ENCODE peak calls at places on chromosomes 6 and 20, in eight cellular contexts. M is neural crest cell, L is HFFc6, N is hepatocyte, I is AG04450, R is fibroblast of the aortic adventitia, E is AG09309, W is colonic mucosa. D is an unnamed sample.

GRCh38 chr20:49286689-49287551 is 9.1 kb upstream of the ZNFX1 start:
- DNase-seq in M (no peak), I (no peak), R (no peak), L (peak; percentile 40), W (peak; percentile 68), N (peak; percentile 80), E (no peak), D (no peak)

GRCh38 chr20:3846378-3846739 is 275 bp upstream of the MAVS start:
- DNase-seq in E (no peak), R (no peak), M (peak; percentile 32), I (no peak), W (no peak), L (no peak), N (no peak), D (no peak)

GRCh38 chr20:9403481-9403880 is 110.9 kb upstream of the LAMP5 start:
- DNase-seq in N (no peak), L (no peak), W (no peak), E (no peak), I (no peak), R (no peak), M (no peak), D (no peak)

GRCh38 chr20:12847862-12848261 is 160.9 kb upstream of the SPTLC3 start:
- DNase-seq in L (no peak), E (no peak), M (no peak), W (no peak), R (peak; percentile 3), I (no peak), N (peak; percentile 48), D (no peak)

GRCh38 chr6:157840776-157841175 is 17.7 kb downstream of the SNX9 start:
- DNase-seq in W (no peak), E (no peak), L (peak; percentile 39), I (peak; percentile 58), N (no peak), R (peak; percentile 75), M (no peak), D (no peak)

GRCh38 chr6:130158061-130158460 is 64.7 kb downstream of the SAMD3 start:
- DNase-seq in E (no peak), L (no peak), R (peak; percentile 37), M (no peak), I (no peak), W (no peak), N (no peak), D (no peak)

GRCh38 chr6:158496700-158497099 is 63.2 kb upstream of the TMEM181 start:
- DNase-seq in L (no peak), R (no peak), N (no peak), M (no peak), W (no peak), E (no peak), I (no peak), D (no peak)

GRCh38 chr6:167517546-167517945 is 192.7 kb downstream of the TTLL2 start:
- DNase-seq in I (no peak), E (no peak), L (no peak), R (no peak), W (no peak), M (no peak), N (no peak), D (no peak)

GRCh38 chr6:4103929-4104328 is 25.0 kb upstream of the FAM217A start:
- DNase-seq in M (no peak), R (no peak), E (no peak), I (no peak), L (no peak), N (no peak), W (peak; percentile 35), D (no peak)

GRCh38 chr6:31663961-31664789 is 622 bp downstream of the GPANK1 start:
- DNase-seq in W (no peak), I (no peak), L (peak; percentile 76), E (no peak), R (peak; percentile 71), N (peak; percentile 44), M (no peak), D (no peak)

GRCh38 chr6:167420858-167421766 is 96.2 kb downstream of the TTLL2 start:
- DNase-seq in L (no peak), M (no peak), N (peak; percentile 51), R (no peak), E (no peak), W (peak; percentile 94), I (no peak), D (no peak)

GRCh38 chr6:16494781-16495180 is 256.4 kb downstream of the GMPR start:
- DNase-seq in E (no peak), R (no peak), N (no peak), I (no peak), M (no peak), L (no peak), W (no peak), D (no peak)

GRCh38 chr6:15253107-15254073 is 7.5 kb downstream of the JARID2 start:
- DNase-seq in I (no peak), M (no peak), L (no peak), W (no peak), E (no peak), N (no peak), R (no peak), D (no peak)

GRCh38 chr6:15255481-15256414 is 9.9 kb downstream of the JARID2 start:
- DNase-seq in W (no peak), I (no peak), L (no peak), M (no peak), N (no peak), E (no peak), R (no peak), D (no peak)

GRCh38 chr6:15252205-15252604 is 6.3 kb downstream of the JARID2 start:
- DNase-seq in N (no peak), E (no peak), R (no peak), I (no peak), M (no peak), L (no peak), W (no peak), D (no peak)

GRCh38 chr6:15256538-15257222 is 10.8 kb downstream of the JARID2 start:
- DNase-seq in I (no peak), M (no peak), W (no peak), L (no peak), N (no peak), E (no peak), R (no peak), D (no peak)

DNA sequence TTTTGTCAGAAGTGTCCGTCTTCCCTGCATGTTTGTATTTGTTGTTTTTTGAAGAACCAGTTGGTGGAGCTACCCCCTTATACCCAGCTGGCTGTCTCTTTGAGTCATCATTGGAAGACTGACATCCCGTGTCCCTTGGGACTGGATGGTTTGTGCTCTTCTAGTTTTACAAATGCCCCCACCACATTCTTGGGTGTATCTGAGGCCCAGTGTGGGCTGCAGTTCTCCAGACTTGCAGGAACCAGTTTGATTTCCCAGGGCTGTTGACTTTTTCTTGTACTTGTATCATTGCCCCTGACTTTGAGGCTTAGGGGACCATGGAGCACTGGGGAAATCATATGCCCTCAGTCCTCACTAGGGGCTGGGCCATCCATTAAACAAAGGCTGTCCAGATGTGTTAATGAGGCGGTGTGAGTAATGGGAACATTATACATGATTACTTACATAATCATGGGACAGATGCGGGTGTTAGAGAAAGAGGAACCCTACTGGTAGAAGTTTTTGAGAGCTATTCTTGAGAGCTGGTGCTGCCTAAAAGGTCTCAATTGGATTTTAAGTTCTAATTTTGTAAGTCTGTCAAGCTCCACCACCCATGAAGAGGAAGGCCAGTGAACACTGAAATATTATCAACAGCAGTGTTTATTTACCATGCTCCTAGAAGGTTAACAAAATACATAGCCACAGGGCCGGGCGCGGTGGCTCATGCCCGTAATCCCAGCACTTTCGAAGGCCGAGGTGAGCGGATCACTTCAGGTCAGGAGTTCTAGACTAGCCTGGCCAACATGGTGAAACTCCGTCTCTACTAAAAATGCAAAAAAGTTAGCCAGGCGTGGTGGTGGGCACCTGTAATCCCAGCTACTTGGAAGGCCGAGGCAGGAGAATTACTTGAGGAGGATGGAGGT is 8.5 kb downstream of the JARID2 start:
- DNase-seq in L (no peak), W (no peak), R (no peak), M (no peak), E (no peak), N (no peak), I (no peak), D (no peak)
- TF ChIP-seq CTCF in L (peak; percentile 26), W (no peak), R (no peak), M (no peak), E (no peak), N (peak; percentile 17), I (no peak), D (no peak)

DNA sequence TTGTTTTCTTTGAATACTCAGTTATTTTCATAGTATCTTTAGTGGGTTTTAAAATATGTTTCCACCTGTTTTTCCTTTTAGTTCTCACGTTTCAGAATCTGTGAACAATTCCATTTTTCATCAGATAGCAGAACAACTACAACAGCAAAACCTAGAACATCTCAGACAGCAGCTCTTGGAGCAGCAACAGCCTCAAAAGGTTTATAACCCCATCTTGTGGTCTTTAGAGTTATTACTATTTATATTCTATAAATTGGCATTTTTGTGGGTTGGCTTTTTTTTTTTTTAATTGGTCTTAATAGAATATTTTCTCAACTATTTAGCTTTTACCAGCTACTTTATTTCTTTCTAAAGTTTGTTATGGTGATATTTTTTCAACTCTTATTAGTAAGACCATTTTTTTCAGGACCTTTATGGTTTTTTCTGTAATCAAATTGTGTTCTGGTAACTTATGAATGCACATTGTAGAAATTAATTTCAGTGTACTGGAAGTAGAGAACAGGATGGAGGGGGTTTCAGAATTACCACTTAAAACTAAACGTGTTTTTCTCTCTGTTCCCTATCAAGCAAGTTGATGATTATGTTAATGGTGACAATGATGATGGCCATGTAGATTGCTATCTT is 72.2 kb downstream of the SCAF8 start:
- DNase-seq in E (peak; percentile 13), W (no peak), I (peak; percentile 32), M (no peak), L (peak; percentile 37), R (peak; percentile 78), N (peak; percentile 54), D (no peak)
- TF ChIP-seq CTCF in E (peak; percentile 46), W (no peak), I (peak; percentile 57), M (peak; percentile 73), L (peak; percentile 76), R (peak; percentile 44), N (peak; percentile 58), D (peak; percentile 45)

GRCh38 chr6:21438237-21438985 is 155.1 kb upstream of the SOX4 start:
- DNase-seq in L (no peak), I (no peak), N (no peak), M (no peak), W (no peak), R (no peak), E (no peak), D (no peak)
- TF ChIP-seq CTCF in L (no peak), I (no peak), N (no peak), M (no peak), W (no peak), R (no peak), E (no peak), D (no peak)

DNA sequence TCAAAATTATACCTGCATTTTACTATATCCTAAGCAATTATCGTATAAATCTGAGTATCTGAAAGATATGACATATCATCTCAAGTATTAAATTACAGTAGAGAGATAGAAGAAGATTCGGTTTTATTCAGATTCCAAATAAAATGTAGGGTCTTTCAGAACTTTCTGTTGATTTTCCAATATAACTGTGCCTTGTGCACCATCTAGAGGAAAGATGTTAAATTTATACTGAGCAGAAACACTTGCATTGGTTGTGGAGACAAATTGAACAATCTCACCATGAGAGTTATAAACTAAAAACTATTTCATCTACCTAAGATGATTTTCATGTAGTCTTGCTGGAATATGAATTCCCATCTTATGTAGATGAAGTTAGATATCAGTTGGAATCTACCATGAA is 26.8 kb upstream of the HSF2 start:
- DNase-seq in M (no peak), I (no peak), W (no peak), R (peak; percentile 30), E (no peak), L (no peak), N (no peak), D (no peak)
- TF ChIP-seq CTCF in M (peak; percentile 58), I (peak; percentile 30), W (no peak), R (peak; percentile 23), E (no peak), L (peak; percentile 51), N (peak; percentile 59), D (no peak)

GRCh38 chr6:137371634-137372016 is 122.6 kb downstream of the OLIG3 start:
- DNase-seq in R (no peak), L (no peak), N (no peak), E (no peak), M (no peak), W (no peak), I (no peak), D (no peak)
- TF ChIP-seq CTCF in R (no peak), L (no peak), N (no peak), E (no peak), M (no peak), W (no peak), I (no peak), D (no peak)

D was measured in thoracic aorta.